ENCODE peak calls at places on chromosomes 2 and 18, in six cellular contexts. N, V, T, C, D and Z are unnamed samples.

GRCh38 chr2:218329826-218330651 is 26.6 kb upstream of the CATIP start:
- DNase-seq in T (no peak), D (no peak), C (no peak), V (no peak), N (no peak), Z (no peak)

GRCh38 chr2:155965415-155966070 is 367.0 kb downstream of the NR4A2 start:
- DNase-seq in V (no peak), T (no peak), C (no peak), D (no peak), N (no peak), Z (no peak)

GRCh38 chr2:232761301-232761907 is 15.0 kb downstream of the KCNJ13 start:
- DNase-seq in T (peak; percentile 16), N (no peak), V (peak; percentile 25), C (no peak), D (peak; percentile 21), Z (peak; percentile 37)

GRCh38 chr2:75190271-75190990 is 8.9 kb downstream of the TACR1 start:
- DNase-seq in V (no peak), T (no peak), N (no peak), D (no peak), C (no peak), Z (no peak)

GRCh38 chr18:51211552-51211951 is 14.1 kb upstream of the MEX3C start:
- DNase-seq in N (no peak), C (no peak), D (peak; percentile 98), T (peak; percentile 35), V (peak; percentile 52), Z (peak; percentile 32)

GRCh38 chr2:101427240-101427639 is 39.9 kb upstream of the CREG2 start:
- DNase-seq in C (no peak), N (no peak), V (no peak), D (no peak), T (no peak), Z (no peak)

GRCh38 chr2:100427111-100427510 is 9.6 kb upstream of the CHST10 start:
- DNase-seq in N (no peak), V (no peak), D (no peak), T (no peak), C (no peak), Z (no peak)

GRCh38 chr18:25862881-25863600 is 227.4 kb downstream of the SS18 start:
- DNase-seq in T (no peak), N (no peak), C (no peak), D (no peak), V (no peak), Z (no peak)

GRCh38 chr2:190947139-190947538 is 66.5 kb downstream of the GLS start:
- DNase-seq in C (no peak), N (no peak), D (no peak), V (peak; percentile 36), T (no peak), Z (no peak)

GRCh38 chr2:241036397-241036963 is 38.1 kb downstream of the SNED1 start:
- DNase-seq in N (peak; percentile 46), D (no peak), V (no peak), T (peak; percentile 66), C (no peak), Z (peak; percentile 63)

GRCh38 chr2:200604571-200605255 is 18.9 kb downstream of the AOX1 start:
- DNase-seq in D (no peak), V (peak; percentile 60), C (no peak), N (no peak), T (no peak), Z (no peak)

GRCh38 chr2:190328748-190329147 is 9.1 kb upstream of the HIBCH start:
- DNase-seq in D (no peak), T (no peak), V (no peak), N (no peak), C (no peak), Z (no peak)

GRCh38 chr2:172964511-172964910 is 111.1 kb upstream of the MAP3K20 start:
- DNase-seq in D (no peak), N (no peak), T (no peak), C (no peak), V (peak; percentile 30), Z (no peak)

GRCh38 chr2:39431592-39432316 is 5.3 kb downstream of the MAP4K3 start:
- DNase-seq in V (peak; percentile 72), N (no peak), C (no peak), D (peak; percentile 9), T (no peak), Z (no peak)

GRCh38 chr2:19178175-19178574 is 180.2 kb downstream of the OSR1 start:
- DNase-seq in D (no peak), V (peak; percentile 31), T (no peak), C (no peak), N (no peak), Z (no peak)

GRCh38 chr2:101219281-101219680 is 33.4 kb upstream of the CNOT11 start:
- DNase-seq in C (no peak), N (no peak), T (no peak), V (no peak), D (no peak), Z (no peak)

GRCh38 chr2:55014962-55015939 is 35.0 kb downstream of the RTN4 start:
- DNase-seq in D (peak; percentile 58), T (peak; percentile 17), V (peak; percentile 79), N (peak; percentile 9), C (no peak), Z (peak; percentile 31)

GRCh38 chr18:45166341-45167108 is 448.8 kb upstream of the SLC14A2 start:
- DNase-seq in T (no peak), C (no peak), V (peak; percentile 97), D (no peak), N (no peak), Z (no peak)

GRCh38 chr2:162938387-162938786 is 99.8 kb upstream of the KCNH7 start:
- DNase-seq in C (no peak), D (no peak), T (no peak), V (no peak), N (no peak), Z (no peak)

GRCh38 chr2:128324897-128325410 is 6.3 kb upstream of the HS6ST1 start:
- DNase-seq in N (no peak), C (no peak), V (no peak), T (no peak), D (no peak), Z (no peak)

GRCh38 chr2:43636616-43637015 is 444 bp upstream of the PLEKHH2 start:
- DNase-seq in T (peak; percentile 6), V (no peak), C (no peak), N (peak; percentile 15), D (no peak), Z (no peak)

GRCh38 chr2:36147670-36148390 is 207.7 kb upstream of the CRIM1 start:
- DNase-seq in V (no peak), D (no peak), T (no peak), N (no peak), C (no peak), Z (no peak)

GRCh38 chr2:17851731-17852585 is 26.5 kb upstream of the KCNS3 start:
- DNase-seq in N (no peak), D (peak; percentile 35), C (no peak), T (no peak), V (peak; percentile 65), Z (no peak)

GRCh38 chr2:65316072-65316471 is 88.4 kb downstream of the ACTR2 start:
- DNase-seq in C (no peak), V (no peak), T (no peak), D (no peak), N (no peak), Z (no peak)

GRCh38 chr2:233331536-233331935 is 22.8 kb upstream of the DGKD start:
- DNase-seq in N (peak; percentile 59), T (peak; percentile 79), C (no peak), D (peak; percentile 99), V (no peak), Z (peak; percentile 73)

GRCh38 chr2:144541411-144541810 is 21.5 kb upstream of the ZEB2 start:
- DNase-seq in D (no peak), T (no peak), C (no peak), N (no peak), V (no peak), Z (no peak)

GRCh38 chr2:167715932-167716331 is 531.5 kb downstream of the STK39 start:
- DNase-seq in D (no peak), N (no peak), V (no peak), C (no peak), T (no peak), Z (no peak)

GRCh38 chr2:36165132-36165531 is 190.4 kb upstream of the CRIM1 start:
- DNase-seq in N (no peak), D (no peak), V (no peak), T (no peak), C (no peak), Z (no peak)

GRCh38 chr2:199842631-199843030 is 8.4 kb downstream of the FTCDNL1 start:
- DNase-seq in C (no peak), N (no peak), D (no peak), V (no peak), T (no peak), Z (no peak)

GRCh38 chr18:25517881-25518715 is 166.1 kb upstream of the ZNF521 start:
- DNase-seq in C (no peak), N (no peak), D (no peak), V (no peak), T (no peak), Z (no peak)

GRCh38 chr18:50297621-50298442 is 10.3 kb upstream of the CXXC1 start:
- DNase-seq in N (peak; percentile 55), C (no peak), V (peak; percentile 79), D (peak; percentile 92), T (peak; percentile 63), Z (peak; percentile 70)

GRCh38 chr2:86507600-86507999 is 55.6 kb downstream of the CHMP3 start:
- DNase-seq in D (no peak), N (no peak), V (no peak), C (no peak), T (no peak), Z (no peak)

GRCh38 chr2:129481306-129482219 is 497.9 kb upstream of the RAB6C start:
- DNase-seq in V (no peak), N (no peak), D (no peak), T (no peak), C (no peak), Z (no peak)

GRCh38 chr2:241768251-241768711 is 8.3 kb upstream of the GAL3ST2 start:
- DNase-seq in T (no peak), N (no peak), D (no peak), C (no peak), V (no peak), Z (no peak)

GRCh38 chr2:2717406-2717805 is 386.3 kb upstream of the MYT1L start:
- DNase-seq in D (no peak), C (no peak), T (no peak), V (no peak), N (no peak), Z (no peak)

GRCh38 chr2:223944166-223944703 is 900 bp downstream of the WDFY1 start:
- DNase-seq in T (no peak), C (no peak), V (peak; percentile 48), D (peak; percentile 18), N (peak; percentile 28), Z (peak; percentile 5)

GRCh38 chr2:240925191-240925575 is 19.0 kb downstream of the CROCC2 start:
- DNase-seq in C (no peak), N (no peak), T (no peak), D (no peak), V (no peak), Z (no peak)